ENCODE peak calls at places on chromosomes 2 and 18, in six cellular contexts. S, U, T, G, N and X are unnamed samples.

GRCh38 chr2:100417745-100418090 is 250 bp upstream of the CHST10 start:
- DNase-seq in G (no peak), S (no peak), T (no peak), U (peak), N (no peak), X (no peak)

GRCh38 chr18:55272510-55273243 is 313.4 kb upstream of the CCDC68 start:
- DNase-seq in U (peak), T (no peak), S (no peak), N (no peak), G (no peak), X (no peak)

GRCh38 chr18:63402246-63403164 is 19.8 kb downstream of the VPS4B start:
- DNase-seq in T (no peak), N (no peak), G (no peak), S (no peak), U (no peak), X (no peak)

GRCh38 chr18:12003894-12004293 is 22.6 kb downstream of the IMPA2 start:
- DNase-seq in U (no peak), G (no peak), S (no peak), N (no peak), T (no peak), X (no peak)

GRCh38 chr2:239445771-239446524 is 45.1 kb upstream of the HDAC4 start:
- DNase-seq in N (no peak), T (peak), U (peak), G (no peak), S (no peak), X (no peak)

GRCh38 chr18:48590678-48591077 is 51.8 kb downstream of the CTIF start:
- DNase-seq in T (peak), N (no peak), S (no peak), U (peak), G (no peak), X (no peak)

GRCh38 chr2:180519276-180519675 is 461.1 kb upstream of the UBE2E3 start:
- DNase-seq in G (no peak), S (no peak), N (no peak), T (peak), U (peak), X (no peak)

GRCh38 chr2:236861196-236861875 is 224.4 kb upstream of the COPS8 start:
- DNase-seq in U (no peak), T (no peak), G (no peak), S (no peak), N (no peak), X (no peak)

GRCh38 chr18:48831802-48832201 is 119.0 kb downstream of the SMAD7 start:
- DNase-seq in U (no peak), S (no peak), G (no peak), N (no peak), T (no peak), X (no peak)

GRCh38 chr2:38212312-38212711 is 136.4 kb upstream of the CYP1B1 start:
- DNase-seq in T (no peak), N (no peak), G (no peak), S (no peak), U (no peak), X (no peak)

GRCh38 chr2:132916219-132916618 is 246.2 kb upstream of the LYPD1 start:
- DNase-seq in G (no peak), N (no peak), S (no peak), T (no peak), U (no peak), X (no peak)

GRCh38 chr18:76627444-76627843 is 132.4 kb upstream of the ZNF516 start:
- DNase-seq in N (no peak), T (no peak), G (no peak), S (no peak), U (no peak), X (no peak)

GRCh38 chr2:160241251-160242137 is 41.4 kb upstream of the ITGB6 start:
- DNase-seq in N (no peak), S (no peak), U (peak), G (no peak), T (peak), X (no peak)

GRCh38 chr2:15911686-15912085 is 28.7 kb upstream of the MYCN start:
- DNase-seq in G (no peak), U (no peak), N (no peak), T (no peak), S (no peak), X (no peak)

GRCh38 chr2:86201951-86202692 is 2.9 kb downstream of the MRPL35 start:
- DNase-seq in U (peak), T (peak), N (no peak), G (no peak), S (no peak), X (no peak)

GRCh38 chr2:41886757-41887156 is 161.1 kb upstream of the PKDCC start:
- DNase-seq in G (no peak), T (peak), N (no peak), S (no peak), U (peak), X (no peak)

GRCh38 chr18:4765401-4765800 is 310.3 kb upstream of the DLGAP1 start:
- DNase-seq in N (no peak), T (no peak), G (no peak), U (no peak), S (no peak), X (no peak)

GRCh38 chr18:78659748-78660147 is 319.9 kb upstream of the SALL3 start:
- DNase-seq in T (no peak), U (no peak), G (peak), S (peak), N (no peak), X (no peak)
- TF ChIP-seq CTCF in T (no peak), U (no peak), G (peak), S (peak), N (peak), X (no peak)

GRCh38 chr2:228681426-228681825 is 499.9 kb upstream of the SPHKAP start:
- DNase-seq in S (no peak), N (no peak), G (no peak), T (peak), U (peak), X (no peak)
- TF ChIP-seq CTCF in S (peak), N (no peak), G (peak), T (peak), U (peak), X (peak)

GRCh38 chr2:102000012-102000411 is 8.3 kb downstream of the IL1R2 start:
- DNase-seq in S (no peak), N (no peak), G (no peak), U (no peak), T (no peak), X (no peak)

GRCh38 chr2:101999122-101999789 is 7.5 kb downstream of the IL1R2 start:
- DNase-seq in T (peak), S (no peak), U (no peak), G (no peak), N (no peak), X (no peak)

GRCh38 chr2:101995804-101996203 is 4.0 kb downstream of the IL1R2 start:
- DNase-seq in U (no peak), T (no peak), S (no peak), N (no peak), G (no peak), X (no peak)

GRCh38 chr2:102000813-102001766 is 9.3 kb downstream of the IL1R2 start:
- DNase-seq in S (no peak), G (no peak), N (no peak), T (no peak), U (no peak), X (no peak)

DNA sequence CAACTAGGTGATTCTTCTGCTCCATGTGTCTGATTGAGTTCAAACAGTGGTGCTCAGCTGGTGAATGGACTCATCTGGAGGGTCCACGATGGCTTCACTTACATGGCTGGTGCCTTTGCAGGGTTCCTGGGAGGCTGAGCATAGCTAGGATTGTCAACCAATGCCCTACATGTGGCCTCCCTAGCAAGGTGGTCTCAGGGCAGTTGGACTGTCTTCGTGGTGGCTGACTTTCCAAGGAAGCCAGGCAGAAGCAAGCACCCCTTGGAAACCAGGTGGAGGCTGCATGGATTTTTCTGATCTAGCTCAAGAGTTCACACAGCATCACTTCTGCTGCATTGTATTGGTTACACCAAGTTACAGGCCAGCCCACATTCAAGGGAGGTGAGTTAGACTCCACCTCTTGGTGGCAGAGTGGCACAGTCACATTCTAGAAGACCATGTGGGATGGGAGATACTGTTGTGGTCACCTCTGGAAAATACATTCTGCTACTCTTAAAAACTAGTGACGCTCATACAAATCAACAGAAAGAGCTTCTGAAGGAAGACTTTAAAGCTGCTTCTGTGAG is 6.9 kb downstream of the IL1R2 start:
- DNase-seq in U (no peak), S (no peak), N (no peak), G (no peak), T (no peak), X (no peak)
- TF ChIP-seq CTCF in U (no peak), S (no peak), N (no peak), G (no peak), T (no peak), X (no peak)

DNA sequence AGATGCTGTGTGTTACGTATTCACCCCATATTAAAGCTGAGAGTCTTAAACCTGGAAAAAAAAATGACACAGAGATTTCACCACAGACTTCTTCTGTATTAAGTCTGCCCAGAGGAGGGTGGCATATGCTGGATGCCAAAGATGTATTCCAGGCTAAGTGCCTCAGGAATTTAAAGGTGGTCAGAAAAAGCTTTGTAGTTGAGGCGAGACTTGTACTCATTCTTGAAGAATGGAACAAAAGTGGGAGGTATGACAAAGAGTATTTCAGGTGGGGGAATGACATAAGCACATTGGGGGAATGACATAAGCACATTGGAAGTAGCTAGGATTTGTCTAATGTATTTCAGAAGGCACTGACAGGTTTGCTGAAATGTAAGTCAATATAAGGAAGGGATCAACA is 98.6 kb downstream of the BABAM2 start:
- DNase-seq in N (no peak), S (no peak), U (no peak), G (no peak), T (no peak), X (no peak)
- TF ChIP-seq CTCF in N (no peak), S (no peak), U (no peak), G (no peak), T (no peak), X (no peak)

DNA sequence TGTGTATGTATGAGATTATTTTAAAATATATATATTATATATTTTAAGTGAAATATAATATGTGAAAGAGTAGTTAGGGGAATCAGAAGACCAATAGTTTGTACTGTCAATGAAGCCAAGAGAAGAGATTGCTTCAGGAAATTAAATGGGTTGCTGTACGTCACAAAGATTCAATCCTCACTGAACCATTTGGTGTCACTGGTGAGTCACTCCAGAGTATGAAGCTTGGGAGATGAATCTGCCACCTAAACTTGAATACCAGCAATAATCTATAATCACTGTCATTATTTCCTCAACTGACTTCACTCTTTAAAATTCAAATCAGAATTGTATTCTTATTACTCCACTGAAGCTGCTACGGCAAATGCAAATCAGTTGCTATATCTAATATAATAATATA is 41.9 kb upstream of the SCN9A start:
- DNase-seq in T (peak), S (no peak), G (no peak), N (peak), U (peak), X (no peak)
- TF ChIP-seq CTCF in T (peak), S (peak), G (no peak), N (peak), U (no peak), X (no peak)

DNA sequence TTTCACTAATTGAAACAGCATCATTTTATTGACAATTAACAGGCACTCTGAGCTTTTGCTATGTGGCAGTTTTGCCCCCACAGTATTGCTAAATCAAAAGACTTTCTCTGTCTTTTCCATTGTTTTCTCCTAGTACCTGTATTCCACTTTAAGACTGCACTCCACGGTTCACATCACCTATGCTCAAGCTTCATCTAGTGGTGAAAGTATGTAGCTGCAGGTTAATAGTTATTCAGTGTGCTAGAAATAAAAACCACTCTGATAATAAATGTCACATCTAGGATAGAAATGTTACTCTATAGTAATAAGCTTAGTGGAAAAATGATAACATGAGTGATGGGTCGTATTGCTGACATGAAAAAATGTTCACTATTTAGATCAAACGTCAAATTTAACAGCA is 24.6 kb downstream of the ARL6IP6 start:
- DNase-seq in N (peak), G (no peak), S (no peak), T (peak), U (no peak), X (no peak)
- TF ChIP-seq CTCF in N (peak), G (peak), S (peak), T (peak), U (peak), X (peak)

DNA sequence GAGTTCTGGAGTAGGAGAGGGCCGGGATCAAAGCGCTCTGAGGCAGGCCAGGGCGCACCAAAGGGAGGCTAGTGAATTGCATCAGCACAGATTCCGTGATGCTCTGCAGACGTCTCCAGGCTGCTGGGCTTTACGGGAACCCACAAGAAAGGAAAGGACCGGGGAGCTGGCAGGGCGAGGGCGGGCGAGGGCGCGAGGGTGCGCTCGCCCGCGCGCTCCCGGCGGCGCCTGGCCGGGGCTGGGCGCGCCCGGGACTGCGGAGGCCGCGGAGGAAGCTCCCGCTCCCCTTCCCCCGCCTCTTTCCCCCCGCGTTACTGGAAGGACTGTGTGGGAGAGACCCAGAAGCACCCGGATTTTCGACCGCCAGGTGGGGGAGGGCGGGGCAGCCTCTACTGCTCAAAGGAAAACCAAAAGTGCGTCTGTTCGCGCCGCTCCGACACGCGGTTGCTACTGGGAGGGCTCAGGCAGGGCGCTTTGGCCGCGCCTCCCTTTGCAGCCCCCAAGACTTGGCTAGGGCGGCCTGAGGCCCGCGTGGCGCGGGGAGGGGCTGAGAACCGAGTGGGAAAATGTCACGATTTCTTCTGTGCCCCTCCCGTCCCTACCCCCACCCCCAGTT is 2.3 kb upstream of the FOSL2 start:
- DNase-seq in U (peak), G (peak), N (peak), T (peak), S (peak), X (peak)
- TF ChIP-seq CTCF in U (peak), G (no peak), N (no peak), T (peak), S (peak), X (no peak)

GRCh38 chr2:214100488-214100887 is 310.4 kb upstream of the VWC2L start:
- DNase-seq in S (no peak), G (no peak), U (no peak), T (no peak), N (no peak), X (no peak)

DNA sequence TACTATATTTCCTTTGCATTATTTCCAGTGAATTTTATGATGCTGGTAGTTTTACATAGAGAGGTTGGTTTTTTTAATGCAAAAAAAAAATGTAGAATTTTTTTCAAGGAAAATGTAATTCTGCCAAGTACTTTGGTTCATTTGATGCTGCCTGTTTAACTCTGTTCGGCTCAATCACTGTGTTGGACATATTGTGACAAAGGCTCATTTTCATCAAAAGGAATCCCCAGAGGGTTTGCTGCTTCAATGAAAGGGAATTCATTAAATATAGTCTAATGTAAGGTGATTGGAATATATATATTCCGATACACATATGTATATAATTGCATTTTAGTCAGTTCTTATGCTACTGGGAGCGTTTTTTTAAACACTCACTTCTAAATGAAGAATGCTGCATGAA is 314.7 kb upstream of the VWC2L start:
- DNase-seq in N (no peak), S (no peak), U (no peak), G (no peak), T (no peak), X (no peak)
- TF ChIP-seq CTCF in N (no peak), S (no peak), U (no peak), G (no peak), T (no peak), X (no peak)

GRCh38 chr2:68359889-68360288 is 5.2 kb upstream of the PLEK start:
- DNase-seq in T (no peak), N (no peak), S (no peak), U (no peak), G (no peak), X (no peak)
- TF ChIP-seq CTCF in T (peak), N (peak), S (peak), U (peak), G (no peak), X (peak)